ENCODE peak calls at places on chromosomes 4 and X, in nine cellular contexts. W is tibial artery; E is left lung; A is RCC 7860; K is stimulated activated CD4-positive, alpha-beta T cell treated with anti-CD3 and anti-CD28 coated beads, Interleukin-1b, Interleukin-23, amount 100 ng/mL, for 24 hours; L is activated T-helper 1 cell treated with anti-CD3 and anti-CD28 coated beads, Interleukin-2, amount 50 U/mL, for 16 hours; Y is neural progenitor cell; I is fibroblast of pulmonary artery; H is NCI-H524 treated with DMSO at 0.1 percent for 48 hours. R is an unnamed sample.

GRCh38 chr4:4247711-4248035 is 350 bp downstream of the TMEM128 start:
- DNase-seq in W (no peak), E (no peak), A (no peak), K (no peak), L (no peak), Y (no peak), I (no peak), H (no peak), R (no peak)

GRCh38 chr4:1204286-1204827 is 32.0 kb upstream of the SPON2 start:
- DNase-seq in W (no peak), E (no peak), A (no peak), K (no peak), L (peak; percentile 1), Y (no peak), I (no peak), H (no peak), R (peak; percentile 31)

GRCh38 chrX:151977009-151977408 is 2.5 kb upstream of the GABRE start:
- DNase-seq in W (no peak), E (no peak), A (no peak), K (no peak), L (no peak), Y (no peak), I (no peak), H (no peak), R (no peak)

GRCh38 chr4:180828455-180829018 is 1414.7 kb upstream of the TENM3 start:
- DNase-seq in W (no peak), E (no peak), A (peak; percentile 41), K (no peak), L (no peak), Y (peak; percentile 51), I (peak; percentile 85), H (peak; percentile 40), R (no peak)

GRCh38 chr4:52911684-52912294 is 49.7 kb downstream of the RASL11B start:
- DNase-seq in W (peak; percentile 75), E (peak; percentile 80), A (peak; percentile 46), K (peak; percentile 47), L (peak; percentile 34), Y (peak; percentile 88), I (peak; percentile 82), H (no peak), R (peak; percentile 80)

GRCh38 chrX:121592884-121593283 is 545.5 kb downstream of the GLUD2 start:
- DNase-seq in W (no peak), E (no peak), A (no peak), K (no peak), L (no peak), Y (no peak), I (no peak), H (no peak), R (no peak)

GRCh38 chrX:38426785-38427184 is 74.4 kb downstream of the OTC start:
- DNase-seq in W (no peak), E (no peak), A (no peak), K (no peak), L (no peak), Y (no peak), I (peak; percentile 11), H (no peak), R (no peak)

GRCh38 chr4:19224820-19225219 is 1026.9 kb upstream of the SLIT2 start:
- DNase-seq in W (no peak), E (no peak), A (peak; percentile 33), K (no peak), L (no peak), Y (peak; percentile 38), I (peak; percentile 61), H (no peak), R (no peak)

GRCh38 chr4:174314770-174315169 is 31.1 kb downstream of the CEP44 start:
- DNase-seq in W (no peak), E (no peak), A (peak; percentile 13), K (no peak), L (no peak), Y (no peak), I (peak; percentile 5), H (peak; percentile 22), R (no peak)

GRCh38 chr4:47705326-47705981 is 132.4 kb downstream of the CORIN start:
- DNase-seq in W (no peak), E (no peak), A (no peak), K (no peak), L (no peak), Y (peak; percentile 42), I (peak; percentile 35), H (no peak), R (no peak)

GRCh38 chr4:3204021-3204431 is 44.9 kb upstream of the MSANTD1 start:
- DNase-seq in W (peak; percentile 65), E (no peak), A (no peak), K (no peak), L (no peak), Y (no peak), I (peak; percentile 56), H (no peak), R (peak; percentile 41)

GRCh38 chr4:167031534-167032156 is 202.6 kb downstream of the SPOCK3 start:
- DNase-seq in W (no peak), E (no peak), A (no peak), K (no peak), L (no peak), Y (no peak), I (peak; percentile 55), H (no peak), R (no peak)

GRCh38 chr4:74682567-74683359 is 111.6 kb downstream of the BTC start:
- DNase-seq in W (no peak), E (peak; percentile 67), A (peak; percentile 98), K (no peak), L (no peak), Y (no peak), I (peak; percentile 94), H (no peak), R (no peak)

GRCh38 chr4:37805091-37805490 is 21.4 kb upstream of the PGM2 start:
- DNase-seq in W (no peak), E (no peak), A (no peak), K (no peak), L (no peak), Y (no peak), I (no peak), H (no peak), R (no peak)

R was measured in transverse colon.